ENCODE peak calls at places on chromosomes 7 and 10, in eight cellular contexts. P, M, Z, E, Y, K, H and B are unnamed samples.

GRCh38 chr7:36472141-36472729 is 82.6 kb downstream of the ANLN start:
- DNase-seq in E (no peak), Y (no peak), H (no peak), P (no peak), Z (no peak), M (no peak), K (no peak), B (no peak)

GRCh38 chr7:95420996-95421846 is 13.6 kb downstream of the PON2 start:
- DNase-seq in Z (peak), E (no peak), M (no peak), Y (peak), K (no peak), P (peak), H (no peak), B (no peak)

GRCh38 chr7:120949393-120949799 is 1.2 kb upstream of the ING3 start:
- DNase-seq in P (no peak), E (no peak), K (no peak), Y (no peak), H (peak), Z (no peak), M (no peak), B (no peak)

GRCh38 chr7:76428868-76429805 is 4.4 kb downstream of the ZP3 start:
- DNase-seq in Y (peak), M (peak), K (no peak), H (peak), P (no peak), E (no peak), Z (peak), B (no peak)

GRCh38 chr10:776772-777171 is 87.3 kb upstream of the DIP2C start:
- DNase-seq in Z (no peak), K (no peak), E (no peak), Y (no peak), P (no peak), M (no peak), H (no peak), B (no peak)

GRCh38 chr10:2782265-2782664 is 285.1 kb upstream of the PFKP start:
- DNase-seq in K (no peak), Y (no peak), E (no peak), H (no peak), P (no peak), M (no peak), Z (no peak), B (no peak)

GRCh38 chr10:35349389-35349915 is 13.1 kb downstream of the CCNY start:
- DNase-seq in Y (no peak), P (no peak), Z (no peak), H (no peak), K (no peak), M (no peak), E (no peak), B (no peak)

GRCh38 chr7:117323877-117324699 is 1.2 kb upstream of the WNT2 start:
- DNase-seq in H (no peak), E (no peak), Y (peak), P (peak), M (no peak), Z (peak), K (no peak), B (no peak)

GRCh38 chr10:129703287-129704137 is 236.5 kb downstream of the MGMT start:
- DNase-seq in K (no peak), M (no peak), E (no peak), H (no peak), Y (no peak), P (no peak), Z (no peak), B (no peak)

GRCh38 chr7:7438851-7439250 is 96.8 kb downstream of the COL28A1 start:
- DNase-seq in P (peak), E (peak), H (no peak), Y (peak), K (no peak), Z (peak), M (no peak), B (no peak)

GRCh38 chr10:125698599-125698998 is 15.6 kb upstream of the TEX36 start:
- DNase-seq in K (no peak), E (no peak), Y (no peak), P (no peak), Z (no peak), M (peak), H (no peak), B (no peak)

GRCh38 chr10:69715156-69715898 is 85.3 kb downstream of the FAM241B start:
- DNase-seq in H (no peak), Z (peak), P (peak), M (no peak), Y (peak), E (peak), K (no peak), B (no peak)

GRCh38 chr10:60396766-60397165 is 7.1 kb upstream of the ANK3 start:
- DNase-seq in K (no peak), E (no peak), M (no peak), H (no peak), Z (no peak), P (peak), Y (no peak), B (no peak)

GRCh38 chr10:23362879-23363787 is 18.5 kb upstream of the C10orf67 start:
- DNase-seq in M (no peak), Y (no peak), Z (no peak), P (no peak), E (no peak), K (no peak), H (no peak), B (no peak)

GRCh38 chr7:156668130-156668741 is 27.7 kb downstream of the RNF32 start:
- DNase-seq in E (no peak), M (no peak), K (no peak), Z (no peak), H (no peak), P (no peak), Y (no peak), B (no peak)

GRCh38 chr7:129066290-129067131 is 11.6 kb upstream of the TNPO3 start:
- DNase-seq in K (no peak), P (peak), M (no peak), Y (peak), H (peak), E (peak), Z (peak), B (no peak)

GRCh38 chr7:123191132-123191531 is 8.6 kb downstream of the SLC13A1 start:
- DNase-seq in Z (no peak), P (no peak), H (no peak), Y (no peak), M (no peak), K (no peak), E (peak), B (no peak)

GRCh38 chr10:23344251-23344841 is at the start of gene C10orf67:
- DNase-seq in Z (peak), M (peak), Y (peak), P (peak), H (peak), K (peak), E (no peak), B (peak)

GRCh38 chr10:71945819-71946474 is 18.2 kb upstream of the CHST3 start:
- DNase-seq in M (no peak), E (peak), H (peak), Y (peak), Z (no peak), P (no peak), K (no peak), B (no peak)

GRCh38 chr7:93115796-93116195 is 2.0 kb downstream of the SAMD9 start:
- DNase-seq in K (no peak), Z (peak), M (no peak), H (peak), P (peak), E (peak), Y (peak), B (no peak)

GRCh38 chr10:3935141-3935540 is 150.1 kb upstream of the KLF6 start:
- DNase-seq in M (no peak), K (no peak), P (peak), E (no peak), H (no peak), Z (peak), Y (peak), B (no peak)
- TF ChIP-seq CTCF in M (no peak), K (no peak), P (no peak), E (no peak), H (no peak), Z (peak), Y (peak), B (no peak)

DNA sequence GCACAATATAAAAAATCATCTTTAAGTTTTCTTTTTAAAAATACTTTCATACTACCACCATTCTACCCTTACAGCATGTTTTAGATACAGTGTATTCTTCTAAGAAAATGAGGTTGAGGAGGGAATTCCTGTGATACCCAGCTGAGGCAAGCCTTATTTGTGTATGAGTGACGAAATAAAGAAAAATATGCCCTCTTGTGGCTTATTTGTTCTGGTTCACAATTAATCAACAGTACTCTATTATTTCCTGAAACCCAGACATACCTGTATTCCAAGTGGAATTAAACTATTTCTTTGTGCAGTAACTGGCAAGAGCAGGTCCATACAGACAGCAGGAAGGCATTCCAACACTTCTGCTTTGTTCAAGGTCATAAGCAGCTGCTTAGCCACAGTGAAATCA is 4.5 kb upstream of the SEMA3D start:
- DNase-seq in H (no peak), Z (peak), K (no peak), P (peak), E (peak), Y (peak), M (no peak), B (no peak)
- TF ChIP-seq CTCF in H (no peak), Z (peak), K (no peak), P (peak), E (peak), Y (peak), M (no peak), B (peak)

GRCh38 chr7:151736403-151736909 is 140.5 kb downstream of the PRKAG2 start:
- DNase-seq in M (peak), Y (peak), Z (peak), H (peak), P (peak), K (peak), E (peak), B (no peak)
- TF ChIP-seq CTCF in M (peak), Y (peak), Z (peak), H (peak), P (peak), K (no peak), E (peak), B (no peak)

DNA sequence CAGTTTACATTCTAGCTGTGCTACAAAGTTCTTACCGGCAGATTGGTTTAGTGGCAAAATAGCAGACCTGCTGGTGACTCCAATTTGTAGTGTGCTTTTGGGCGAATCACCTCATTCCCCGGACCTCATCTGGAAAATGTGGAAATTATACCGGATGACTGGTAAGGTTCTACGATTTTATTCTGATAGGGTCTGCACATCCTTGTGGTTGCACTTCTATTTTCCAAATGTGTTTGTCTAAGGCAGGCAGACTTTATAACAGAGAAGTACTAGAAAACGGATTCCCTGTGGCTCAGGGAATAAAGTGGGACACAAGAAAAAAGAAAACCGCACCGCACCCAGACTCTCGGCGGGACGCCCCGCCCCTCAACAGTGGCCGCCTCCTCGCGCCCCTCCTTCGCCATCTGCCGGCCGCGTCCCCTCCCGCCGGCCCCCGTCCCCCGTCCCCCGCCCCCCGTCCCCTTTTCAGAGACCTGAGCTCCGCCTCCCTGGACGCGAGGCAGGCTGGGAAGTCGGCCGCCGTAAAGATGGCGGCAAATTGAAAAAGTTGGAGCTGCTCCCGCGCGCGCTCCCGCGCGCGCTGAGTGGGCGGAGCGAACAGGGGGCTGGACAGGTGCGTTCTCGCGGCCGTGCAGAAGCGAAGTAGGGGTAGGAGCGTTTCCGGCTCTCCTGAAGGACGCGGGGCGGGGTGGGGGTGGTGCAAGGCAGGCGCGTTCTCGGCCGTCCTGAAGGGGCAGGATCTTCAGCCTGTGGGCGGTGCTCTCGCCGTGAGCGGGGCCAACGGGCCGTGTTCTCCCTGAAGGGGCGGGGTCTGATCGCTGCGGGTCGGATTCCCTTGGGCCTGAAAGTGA is 531 bp upstream of the CCM2 start:
- DNase-seq in Y (peak), E (peak), M (peak), Z (peak), H (peak), K (peak), P (peak), B (peak)
- TF ChIP-seq CTCF in Y (no peak), E (no peak), M (no peak), Z (no peak), H (no peak), K (no peak), P (no peak), B (no peak)